ENCODE peak calls at places on chromosomes 3 and 15, in four cellular contexts. B, F, V and Z are unnamed samples.

GRCh38 chr3:13644341-13645082 is 95.6 kb downstream of the FBLN2 start:
- DNase-seq in B (no peak), V (no peak), F (no peak), Z (no peak)

GRCh38 chr3:197394464-197395321 is 96.3 kb upstream of the DLG1 start:
- DNase-seq in V (no peak), B (no peak), F (no peak), Z (peak; percentile 27)

GRCh38 chr3:156509209-156510174 is 45.4 kb downstream of the SSR3 start:
- DNase-seq in F (peak; percentile 63), B (peak; percentile 61), V (no peak), Z (no peak)

GRCh38 chr15:87740655-87741344 is 515.7 kb downstream of the NTRK3 start:
- DNase-seq in B (no peak), V (no peak), F (no peak), Z (no peak)

GRCh38 chr3:194884649-194885315 is 199.1 kb downstream of the FAM43A start:
- DNase-seq in V (no peak), F (no peak), B (no peak), Z (no peak)

GRCh38 chr3:134992180-134992579 is 197.1 kb downstream of the EPHB1 start:
- DNase-seq in F (no peak), B (no peak), V (no peak), Z (no peak)

GRCh38 chr3:194136519-194137313 is 768 bp downstream of the HES1 start:
- DNase-seq in B (peak; percentile 76), V (peak; percentile 69), F (no peak), Z (peak; percentile 61)

GRCh38 chr3:127431066-127431465 is 143.2 kb upstream of the PRR20G start:
- DNase-seq in F (no peak), B (no peak), V (no peak), Z (peak; percentile 79)

GRCh38 chr3:50165388-50166308 is 10.5 kb downstream of the SEMA3F start:
- DNase-seq in F (no peak), B (no peak), V (no peak), Z (peak; percentile 43)

GRCh38 chr3:138186803-138187295 is 252 bp upstream of the ARMC8 start:
- DNase-seq in V (peak; percentile 95), B (peak; percentile 95), F (peak; percentile 91), Z (peak; percentile 90)

GRCh38 chr3:171396048-171396447 is 64.2 kb downstream of the TNIK start:
- DNase-seq in V (no peak), B (no peak), F (no peak), Z (no peak)
- H3K9me3 ChIP-seq in V (no peaks in the 10 kb centered on the region), B (peaks cover 5% of the 10 kb centered on the region), F (no peaks in the 10 kb centered on the region), Z (no peaks in the 10 kb centered on the region)

GRCh38 chr15:25220834-25221233 is 218.0 kb downstream of the UBE3A start:
- DNase-seq in F (no peak), B (no peak), V (no peak), Z (no peak)
- H3K9me3 ChIP-seq in F (no peaks in the 10 kb centered on the region), B (no peaks in the 10 kb centered on the region), V (peaks cover 90% of the 10 kb centered on the region), Z (no peaks in the 10 kb centered on the region)

GRCh38 chr15:25133804-25134203 is 179.0 kb downstream of the SNRPN start:
- DNase-seq in F (no peak), B (no peak), V (no peak), Z (no peak)
- H3K9me3 ChIP-seq in F (no peaks in the 10 kb centered on the region), B (no peaks in the 10 kb centered on the region), V (peaks cover 68% of the 10 kb centered on the region), Z (no peaks in the 10 kb centered on the region)

DNA sequence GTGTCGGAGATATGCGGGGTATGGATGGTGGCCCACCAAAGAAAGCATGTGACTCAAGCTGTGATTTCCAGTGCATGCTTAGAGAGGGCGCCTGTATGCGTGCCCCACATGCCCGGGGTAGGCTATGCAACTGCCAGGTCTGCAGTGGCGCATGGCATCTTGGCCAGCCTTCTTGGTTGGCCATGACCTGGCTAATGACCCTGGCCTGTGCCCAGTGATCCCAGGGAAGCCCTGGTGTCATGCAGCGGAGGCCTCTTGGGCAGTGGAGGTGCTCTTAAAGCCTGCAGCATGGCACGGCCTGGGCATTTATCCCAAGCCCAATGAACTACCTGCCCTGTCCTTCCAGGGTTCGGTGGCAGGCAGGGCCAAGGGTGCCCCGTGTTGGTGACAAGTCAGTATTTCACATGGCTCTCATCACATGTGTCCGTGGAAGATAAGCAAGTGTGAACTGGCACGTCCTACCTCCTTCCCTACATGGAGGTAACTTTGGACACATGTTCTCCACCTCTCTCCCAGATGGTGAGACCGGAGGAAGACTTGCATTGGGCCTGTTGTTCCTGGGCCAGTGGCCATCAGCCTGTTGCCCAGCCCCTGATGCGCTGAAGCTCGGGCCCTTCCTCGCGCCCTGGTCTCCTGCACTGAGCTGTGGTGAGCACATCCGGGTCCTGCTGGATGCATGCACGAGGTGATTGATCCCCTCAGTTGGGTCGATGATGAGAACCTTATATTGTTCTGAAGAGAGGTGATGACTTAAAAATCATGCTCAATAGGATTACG is 192.0 kb downstream of the UBE3A start:
- DNase-seq in V (peak; percentile 6), F (no peak), B (no peak), Z (peak; percentile 1)
- H3K9me3 ChIP-seq in V (peaks cover 92% of the 10 kb centered on the region), F (no peaks in the 10 kb centered on the region), B (no peaks in the 10 kb centered on the region), Z (no peaks in the 10 kb centered on the region)